ENCODE peak calls at places on chromosomes 6 and 20, in six cellular contexts. One of them, this sample, is unnamed.

GRCh38 chr6:2412731-2413130 is 167.3 kb upstream of the GMDS start:
- DNase-seq in ovary: no peak
- DNase-seq in caudate nucleus: no peak
- DNase-seq in naive thymus-derived CD8-positive, alpha-beta T cell: no peak
- DNase-seq in lung microvascular endothelial cell: no peak
- DNase-seq in hypothalamus: no peak
- DNase-seq in this sample: no peak

GRCh38 chr20:31704225-31705119 is 18.2 kb downstream of the BCL2L1 start:
- DNase-seq in ovary: no peak
- DNase-seq in caudate nucleus: no peak
- DNase-seq in naive thymus-derived CD8-positive, alpha-beta T cell: no peak
- DNase-seq in lung microvascular endothelial cell: peak; percentile 63
- DNase-seq in hypothalamus: no peak
- DNase-seq in this sample: no peak

GRCh38 chr6:30818426-30818841 is 65.9 kb upstream of the DDR1 start:
- DNase-seq in lung microvascular endothelial cell: no peak
- DNase-seq in hypothalamus: no peak
- DNase-seq in ovary: no peak
- DNase-seq in caudate nucleus: no peak
- DNase-seq in naive thymus-derived CD8-positive, alpha-beta T cell: no peak
- DNase-seq in this sample: no peak

GRCh38 chr6:141202641-141203040 is 930.1 kb upstream of the GJE1 start:
- DNase-seq in caudate nucleus: no peak
- DNase-seq in hypothalamus: no peak
- DNase-seq in lung microvascular endothelial cell: no peak
- DNase-seq in naive thymus-derived CD8-positive, alpha-beta T cell: no peak
- DNase-seq in ovary: no peak
- DNase-seq in this sample: no peak

GRCh38 chr6:94733066-94733465 is 844.3 kb upstream of the MANEA start:
- DNase-seq in hypothalamus: no peak
- DNase-seq in caudate nucleus: no peak
- DNase-seq in lung microvascular endothelial cell: no peak
- DNase-seq in naive thymus-derived CD8-positive, alpha-beta T cell: no peak
- DNase-seq in ovary: no peak
- DNase-seq in this sample: no peak

GRCh38 chr20:7155282-7155681 is 387.8 kb downstream of the BMP2 start:
- DNase-seq in lung microvascular endothelial cell: no peak
- DNase-seq in naive thymus-derived CD8-positive, alpha-beta T cell: no peak
- DNase-seq in caudate nucleus: no peak
- DNase-seq in ovary: no peak
- DNase-seq in hypothalamus: no peak
- DNase-seq in this sample: no peak

GRCh38 chr6:33620584-33621395 is at the start of gene ITPR3:
- DNase-seq in caudate nucleus: no peak
- DNase-seq in ovary: peak; percentile 71
- DNase-seq in lung microvascular endothelial cell: peak; percentile 59
- DNase-seq in hypothalamus: no peak
- DNase-seq in naive thymus-derived CD8-positive, alpha-beta T cell: peak; percentile 78
- DNase-seq in this sample: peak; percentile 87

GRCh38 chr20:24403410-24403809 is 66.0 kb upstream of the SYNDIG1 start:
- DNase-seq in caudate nucleus: no peak
- DNase-seq in ovary: no peak
- DNase-seq in hypothalamus: no peak
- DNase-seq in lung microvascular endothelial cell: no peak
- DNase-seq in naive thymus-derived CD8-positive, alpha-beta T cell: no peak
- DNase-seq in this sample: no peak

GRCh38 chr6:106253194-106253593 is 72.4 kb downstream of the ATG5 start:
- DNase-seq in ovary: no peak
- DNase-seq in hypothalamus: no peak
- DNase-seq in naive thymus-derived CD8-positive, alpha-beta T cell: no peak
- DNase-seq in caudate nucleus: no peak
- DNase-seq in lung microvascular endothelial cell: no peak
- DNase-seq in this sample: no peak

GRCh38 chr20:44388466-44389023 is 33.0 kb downstream of the HNF4A start:
- DNase-seq in lung microvascular endothelial cell: peak; percentile 64
- DNase-seq in caudate nucleus: no peak
- DNase-seq in ovary: peak; percentile 82
- DNase-seq in hypothalamus: peak; percentile 17
- DNase-seq in naive thymus-derived CD8-positive, alpha-beta T cell: peak; percentile 58
- DNase-seq in this sample: peak; percentile 37

GRCh38 chr6:82840571-82840970 is 225.1 kb downstream of the UBE3D start:
- DNase-seq in hypothalamus: no peak
- DNase-seq in ovary: no peak
- DNase-seq in caudate nucleus: no peak
- DNase-seq in naive thymus-derived CD8-positive, alpha-beta T cell: no peak
- DNase-seq in lung microvascular endothelial cell: no peak
- DNase-seq in this sample: no peak

GRCh38 chr6:56356431-56356830 is 109.1 kb upstream of the COL21A1 start:
- DNase-seq in hypothalamus: no peak
- DNase-seq in lung microvascular endothelial cell: no peak
- DNase-seq in caudate nucleus: no peak
- DNase-seq in naive thymus-derived CD8-positive, alpha-beta T cell: no peak
- DNase-seq in ovary: no peak
- DNase-seq in this sample: no peak

GRCh38 chr6:151808331-151809241 is 1.1 kb downstream of the ESR1 start:
- DNase-seq in caudate nucleus: no peak
- DNase-seq in lung microvascular endothelial cell: peak; percentile 13
- DNase-seq in ovary: peak; percentile 47
- DNase-seq in hypothalamus: no peak
- DNase-seq in naive thymus-derived CD8-positive, alpha-beta T cell: no peak
- DNase-seq in this sample: no peak

GRCh38 chr6:162251257-162251656 is 476.3 kb downstream of the PRKN start:
- DNase-seq in hypothalamus: no peak
- DNase-seq in caudate nucleus: no peak
- DNase-seq in lung microvascular endothelial cell: no peak
- DNase-seq in ovary: no peak
- DNase-seq in naive thymus-derived CD8-positive, alpha-beta T cell: no peak
- DNase-seq in this sample: no peak

GRCh38 chr6:13419826-13420225 is 67.6 kb downstream of the GFOD1 start:
- DNase-seq in ovary: no peak
- DNase-seq in caudate nucleus: no peak
- DNase-seq in naive thymus-derived CD8-positive, alpha-beta T cell: no peak
- DNase-seq in hypothalamus: no peak
- DNase-seq in lung microvascular endothelial cell: no peak
- DNase-seq in this sample: no peak

GRCh38 chr6:38248500-38249234 is 391.1 kb downstream of the BTBD9 start:
- DNase-seq in ovary: no peak
- DNase-seq in caudate nucleus: no peak
- DNase-seq in lung microvascular endothelial cell: no peak
- DNase-seq in naive thymus-derived CD8-positive, alpha-beta T cell: no peak
- DNase-seq in hypothalamus: no peak
- DNase-seq in this sample: no peak

GRCh38 chr6:144778773-144779531 is 493.8 kb downstream of the UTRN start:
- DNase-seq in naive thymus-derived CD8-positive, alpha-beta T cell: no peak
- DNase-seq in hypothalamus: no peak
- DNase-seq in lung microvascular endothelial cell: no peak
- DNase-seq in caudate nucleus: no peak
- DNase-seq in ovary: no peak
- DNase-seq in this sample: no peak

GRCh38 chr6:33147807-33148666 is 44.2 kb downstream of the COL11A2 start:
- DNase-seq in caudate nucleus: no peak
- DNase-seq in lung microvascular endothelial cell: peak; percentile 71
- DNase-seq in hypothalamus: no peak
- DNase-seq in ovary: no peak
- DNase-seq in naive thymus-derived CD8-positive, alpha-beta T cell: no peak
- DNase-seq in this sample: no peak

GRCh38 chr6:119237177-119237715 is 112.3 kb downstream of the MAN1A1 start:
- DNase-seq in caudate nucleus: no peak
- DNase-seq in naive thymus-derived CD8-positive, alpha-beta T cell: no peak
- DNase-seq in lung microvascular endothelial cell: no peak
- DNase-seq in hypothalamus: no peak
- DNase-seq in ovary: no peak
- DNase-seq in this sample: no peak

GRCh38 chr20:33947709-33948295 is 45.9 kb upstream of the RALY start:
- DNase-seq in naive thymus-derived CD8-positive, alpha-beta T cell: peak; percentile 28
- DNase-seq in lung microvascular endothelial cell: peak; percentile 57
- DNase-seq in ovary: no peak
- DNase-seq in caudate nucleus: no peak
- DNase-seq in hypothalamus: no peak
- DNase-seq in this sample: peak; percentile 26

GRCh38 chr20:59616306-59616705 is 12.0 kb downstream of the PHACTR3 start:
- DNase-seq in ovary: no peak
- DNase-seq in hypothalamus: no peak
- DNase-seq in naive thymus-derived CD8-positive, alpha-beta T cell: no peak
- DNase-seq in caudate nucleus: no peak
- DNase-seq in lung microvascular endothelial cell: no peak
- DNase-seq in this sample: no peak

GRCh38 chr6:111580826-111581505 is 24.7 kb downstream of the TRAF3IP2 start:
- DNase-seq in ovary: no peak
- DNase-seq in naive thymus-derived CD8-positive, alpha-beta T cell: no peak
- DNase-seq in lung microvascular endothelial cell: no peak
- DNase-seq in hypothalamus: no peak
- DNase-seq in caudate nucleus: no peak
- DNase-seq in this sample: no peak

GRCh38 chr6:21101694-21102093 is 491.9 kb upstream of the SOX4 start:
- DNase-seq in ovary: no peak
- DNase-seq in caudate nucleus: no peak
- DNase-seq in lung microvascular endothelial cell: no peak
- DNase-seq in hypothalamus: no peak
- DNase-seq in naive thymus-derived CD8-positive, alpha-beta T cell: no peak
- DNase-seq in this sample: no peak

GRCh38 chr6:37503486-37503980 is 3.8 kb upstream of the CCDC167 start:
- DNase-seq in hypothalamus: no peak
- DNase-seq in naive thymus-derived CD8-positive, alpha-beta T cell: no peak
- DNase-seq in lung microvascular endothelial cell: no peak
- DNase-seq in ovary: no peak
- DNase-seq in caudate nucleus: no peak
- DNase-seq in this sample: no peak

GRCh38 chr20:17225891-17226409 is 890 bp upstream of the PCSK2 start:
- DNase-seq in hypothalamus: peak; percentile 2
- DNase-seq in ovary: peak; percentile 59
- DNase-seq in caudate nucleus: no peak
- DNase-seq in naive thymus-derived CD8-positive, alpha-beta T cell: no peak
- DNase-seq in lung microvascular endothelial cell: no peak
- DNase-seq in this sample: no peak

GRCh38 chr20:41509801-41510200 is 108.4 kb downstream of the CHD6 start:
- DNase-seq in ovary: no peak
- DNase-seq in hypothalamus: peak; percentile 6
- DNase-seq in naive thymus-derived CD8-positive, alpha-beta T cell: no peak
- DNase-seq in caudate nucleus: no peak
- DNase-seq in lung microvascular endothelial cell: no peak
- DNase-seq in this sample: no peak

GRCh38 chr20:33733654-33734576 is 2.1 kb downstream of the ZNF341 start:
- DNase-seq in hypothalamus: no peak
- DNase-seq in caudate nucleus: no peak
- DNase-seq in lung microvascular endothelial cell: peak; percentile 59
- DNase-seq in ovary: peak; percentile 50
- DNase-seq in naive thymus-derived CD8-positive, alpha-beta T cell: no peak
- DNase-seq in this sample: no peak

GRCh38 chr6:22306741-22307466 is 10.1 kb upstream of the PRL start:
- DNase-seq in ovary: no peak
- DNase-seq in hypothalamus: no peak
- DNase-seq in caudate nucleus: no peak
- DNase-seq in lung microvascular endothelial cell: no peak
- DNase-seq in naive thymus-derived CD8-positive, alpha-beta T cell: no peak
- DNase-seq in this sample: no peak

GRCh38 chr20:8860011-8860495 is 208.8 kb upstream of the PLCB4 start:
- DNase-seq in lung microvascular endothelial cell: no peak
- DNase-seq in naive thymus-derived CD8-positive, alpha-beta T cell: no peak
- DNase-seq in ovary: no peak
- DNase-seq in caudate nucleus: no peak
- DNase-seq in hypothalamus: no peak
- DNase-seq in this sample: no peak

GRCh38 chr20:8700756-8701155 is 368.1 kb upstream of the PLCB4 start:
- DNase-seq in caudate nucleus: no peak
- DNase-seq in lung microvascular endothelial cell: no peak
- DNase-seq in naive thymus-derived CD8-positive, alpha-beta T cell: no peak
- DNase-seq in hypothalamus: no peak
- DNase-seq in ovary: no peak
- DNase-seq in this sample: no peak

GRCh38 chr20:4883051-4883450 is 118.3 kb downstream of the SLC23A2 start:
- DNase-seq in hypothalamus: no peak
- DNase-seq in ovary: no peak
- DNase-seq in naive thymus-derived CD8-positive, alpha-beta T cell: no peak
- DNase-seq in caudate nucleus: no peak
- DNase-seq in lung microvascular endothelial cell: peak; percentile 80
- DNase-seq in this sample: no peak

GRCh38 chr20:10609276-10609675 is 64.5 kb downstream of the JAG1 start:
- DNase-seq in caudate nucleus: no peak
- DNase-seq in hypothalamus: no peak
- DNase-seq in ovary: peak; percentile 64
- DNase-seq in lung microvascular endothelial cell: no peak
- DNase-seq in naive thymus-derived CD8-positive, alpha-beta T cell: no peak
- DNase-seq in this sample: no peak

GRCh38 chr6:2988426-2989331 is 11.0 kb upstream of the NQO2 start:
- DNase-seq in caudate nucleus: peak; percentile 81
- DNase-seq in ovary: peak; percentile 90
- DNase-seq in hypothalamus: peak; percentile 85
- DNase-seq in naive thymus-derived CD8-positive, alpha-beta T cell: peak; percentile 78
- DNase-seq in lung microvascular endothelial cell: peak; percentile 92
- DNase-seq in this sample: peak; percentile 82

GRCh38 chr6:11245406-11245990 is 13.0 kb upstream of the NEDD9 start:
- DNase-seq in ovary: no peak
- DNase-seq in naive thymus-derived CD8-positive, alpha-beta T cell: no peak
- DNase-seq in lung microvascular endothelial cell: peak; percentile 50
- DNase-seq in caudate nucleus: no peak
- DNase-seq in hypothalamus: no peak
- DNase-seq in this sample: no peak

GRCh38 chr6:109456283-109456583 is 661 bp upstream of the MICAL1 start:
- DNase-seq in caudate nucleus: no peak
- DNase-seq in lung microvascular endothelial cell: no peak
- DNase-seq in naive thymus-derived CD8-positive, alpha-beta T cell: no peak
- DNase-seq in ovary: no peak
- DNase-seq in hypothalamus: no peak
- DNase-seq in this sample: no peak

GRCh38 chr6:99822741-99823512 is 171.1 kb downstream of the MCHR2 start:
- DNase-seq in naive thymus-derived CD8-positive, alpha-beta T cell: peak; percentile 18
- DNase-seq in caudate nucleus: no peak
- DNase-seq in ovary: no peak
- DNase-seq in lung microvascular endothelial cell: peak; percentile 74
- DNase-seq in hypothalamus: no peak
- DNase-seq in this sample: no peak

GRCh38 chr6:35406666-35407065 is 45.5 kb upstream of the FANCE start:
- DNase-seq in ovary: no peak
- DNase-seq in hypothalamus: no peak
- DNase-seq in naive thymus-derived CD8-positive, alpha-beta T cell: no peak
- DNase-seq in caudate nucleus: no peak
- DNase-seq in lung microvascular endothelial cell: no peak
- DNase-seq in this sample: no peak

GRCh38 chr20:21395666-21396044 is 1.7 kb downstream of the NKX2-4 start:
- DNase-seq in hypothalamus: no peak
- DNase-seq in lung microvascular endothelial cell: no peak
- DNase-seq in naive thymus-derived CD8-positive, alpha-beta T cell: peak; percentile 50
- DNase-seq in caudate nucleus: no peak
- DNase-seq in ovary: no peak
- DNase-seq in this sample: peak; percentile 77

GRCh38 chr6:144216668-144217218 is 66.4 kb downstream of the STX11 start:
- DNase-seq in lung microvascular endothelial cell: no peak
- DNase-seq in hypothalamus: peak; percentile 75
- DNase-seq in ovary: no peak
- DNase-seq in naive thymus-derived CD8-positive, alpha-beta T cell: no peak
- DNase-seq in caudate nucleus: no peak
- DNase-seq in this sample: no peak

GRCh38 chr20:32543570-32544259 is 41.4 kb downstream of the NOL4L start:
- DNase-seq in ovary: no peak
- DNase-seq in naive thymus-derived CD8-positive, alpha-beta T cell: no peak
- DNase-seq in lung microvascular endothelial cell: no peak
- DNase-seq in hypothalamus: no peak
- DNase-seq in caudate nucleus: no peak
- DNase-seq in this sample: no peak